ENCODE peak calls at places on chromosomes 3 and 15, in eight cellular contexts. Q is psoas muscle, B is stomach, V is tibial nerve, M is pancreas, X is vagina, O is right lobe of liver, K is suprapubic skin. U is an unnamed sample. For H3K36me3, the result is how much of the 10 kb centered on the place peaks cover.

GRCh38 chr3:20185364-20185732 is 658 bp downstream of the SGO1 start:
- DNase-seq in Q (no peak), B (no peak), V (no peak), M (no peak), X (no peak), O (no peak), K (no peak), U (no peak)

GRCh38 chr15:28125673-28126651 is 26.8 kb upstream of the OCA2 start:
- DNase-seq in Q (no peak), B (no peak), V (no peak), M (no peak), X (no peak), O (no peak), K (no peak), U (no peak)

GRCh38 chr3:184448321-184449160 is 68.7 kb downstream of the CHRD start:
- DNase-seq in Q (no peak), B (peak), V (no peak), M (no peak), X (no peak), O (no peak), K (peak), U (no peak)

GRCh38 chr3:21524113-21524512 is 226.9 kb downstream of the ZNF385D start:
- DNase-seq in Q (no peak), B (no peak), V (no peak), M (no peak), X (no peak), O (no peak), K (no peak), U (no peak)

GRCh38 chr3:46271209-46271608 is 28.9 kb downstream of the CCR3 start:
- DNase-seq in Q (no peak), B (no peak), V (no peak), M (no peak), X (no peak), O (no peak), K (no peak), U (peak)

GRCh38 chr3:171000281-171000680 is 26.2 kb downstream of the SLC2A2 start:
- DNase-seq in Q (no peak), B (no peak), V (no peak), M (no peak), X (no peak), O (no peak), K (no peak), U (no peak)

GRCh38 chr15:58369261-58369699 is 62.5 kb upstream of the LIPC start:
- DNase-seq in Q (no peak), B (no peak), V (no peak), M (no peak), X (peak), O (no peak), K (no peak), U (peak)

GRCh38 chr15:29438714-29439076 is 169.1 kb upstream of the NSMCE3 start:
- DNase-seq in Q (no peak), B (no peak), V (no peak), M (no peak), X (no peak), O (no peak), K (no peak), U (no peak)

GRCh38 chr15:25181290-25182097 is 226.7 kb downstream of the SNRPN start:
- DNase-seq in Q (peak), B (peak), V (no peak), M (peak), X (peak), O (peak), K (peak), U (no peak)

GRCh38 chr15:57085267-57085666 is 166.8 kb downstream of the TCF12 start:
- DNase-seq in Q (no peak), B (no peak), V (no peak), M (no peak), X (no peak), O (no peak), K (no peak), U (no peak)

GRCh38 chr3:114128231-114128630 is 50.6 kb downstream of the DRD3 start:
- DNase-seq in Q (no peak), B (no peak), V (no peak), M (no peak), X (no peak), O (no peak), K (no peak), U (no peak)

GRCh38 chr3:73687081-73688004 is 62.6 kb upstream of the PDZRN3 start:
- DNase-seq in Q (no peak), B (no peak), V (no peak), M (no peak), X (no peak), O (no peak), K (no peak), U (no peak)

DNA sequence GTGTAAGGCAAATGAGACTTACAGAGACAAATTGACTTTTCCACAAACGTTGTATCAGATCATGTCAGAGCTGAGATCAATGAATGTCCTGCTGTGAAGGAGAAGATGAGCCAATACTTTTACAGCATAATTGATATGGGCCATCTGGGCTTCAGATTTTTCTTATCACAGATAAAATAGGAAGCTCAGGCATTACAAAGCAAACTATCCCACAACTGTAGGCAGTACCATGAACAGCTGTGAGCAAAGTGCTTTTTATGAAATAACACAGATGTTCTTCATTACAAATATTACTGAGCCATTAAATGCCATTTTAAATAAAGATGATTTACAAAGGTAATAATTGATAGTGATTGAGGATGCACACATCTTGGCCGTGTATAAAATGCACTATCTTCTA is 852.3 kb downstream of the OTOL1 start:
- DNase-seq in Q (no peak), B (no peak), V (no peak), M (no peak), X (no peak), O (no peak), K (no peak), U (no peak)
- H3K36me3 ChIP-seq in Q (under half), B (under half), V (under half), M (under half), X (under half), O (under half), K (under half), U (under half)

DNA sequence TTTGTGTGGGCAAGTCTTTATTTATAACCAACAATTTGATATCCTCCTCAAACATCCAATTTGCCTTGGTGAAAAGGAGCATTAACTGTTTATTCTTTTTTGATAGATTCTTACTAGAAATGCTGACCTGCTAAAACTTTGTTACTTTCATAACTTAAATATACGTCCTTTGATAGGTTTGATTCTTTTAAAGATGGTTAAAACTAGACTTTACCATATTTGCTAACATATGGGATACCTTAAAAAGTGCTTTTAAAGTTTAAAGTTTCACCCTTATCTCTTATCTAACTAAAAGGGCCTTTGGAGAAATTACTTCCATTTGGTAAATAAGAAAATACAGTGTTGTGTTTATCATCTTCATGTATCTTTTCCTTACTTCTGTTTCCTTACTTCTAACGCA is 266.6 kb upstream of the UBE2E1 start:
- DNase-seq in Q (no peak), B (no peak), V (no peak), M (no peak), X (no peak), O (no peak), K (no peak), U (no peak)
- H3K36me3 ChIP-seq in Q (under half), B (under half), V (under half), M (under half), X (under half), O (under half), K (under half), U (under half)

GRCh38 chr3:157154563-157155333 is 5.2 kb downstream of the CCNL1 start:
- DNase-seq in Q (no peak), B (no peak), V (no peak), M (no peak), X (no peak), O (no peak), K (no peak), U (no peak)

GRCh38 chr3:157151627-157152026 is 8.3 kb downstream of the CCNL1 start:
- DNase-seq in Q (no peak), B (no peak), V (no peak), M (no peak), X (no peak), O (no peak), K (no peak), U (no peak)

GRCh38 chr3:157151151-157151550 is 8.8 kb downstream of the CCNL1 start:
- DNase-seq in Q (no peak), B (no peak), V (no peak), M (no peak), X (no peak), O (no peak), K (no peak), U (no peak)

GRCh38 chr3:157152930-157153329 is 7.0 kb downstream of the CCNL1 start:
- DNase-seq in Q (no peak), B (no peak), V (no peak), M (no peak), X (no peak), O (no peak), K (no peak), U (no peak)

GRCh38 chr3:157152438-157152837 is 7.5 kb downstream of the CCNL1 start:
- DNase-seq in Q (no peak), B (no peak), V (no peak), M (no peak), X (no peak), O (no peak), K (no peak), U (no peak)
- H3K36me3 ChIP-seq in Q (under half), B (half or more), V (under half), M (half or more), X (under half), O (half or more), K (half or more), U (half or more)

DNA sequence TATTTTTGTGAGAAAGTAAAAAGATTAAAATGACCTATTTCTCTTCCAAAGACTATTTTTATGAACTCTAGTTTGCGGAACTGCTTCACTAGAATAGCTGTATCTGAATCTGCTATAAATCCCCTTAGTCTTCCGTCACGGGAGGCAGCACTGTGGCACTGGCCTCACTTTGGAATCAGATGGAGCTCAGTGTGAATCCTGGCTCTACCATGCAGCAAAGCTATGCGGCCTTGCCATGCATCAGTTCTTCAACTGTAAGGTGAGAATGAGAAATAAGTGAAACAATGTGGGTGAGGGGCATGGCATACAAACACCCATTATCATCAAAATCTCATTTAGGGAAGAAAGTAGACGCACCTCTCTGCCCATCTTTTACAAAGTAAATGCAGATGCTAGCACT is 27.5 kb upstream of the CSPG5 start:
- DNase-seq in Q (no peak), B (no peak), V (no peak), M (no peak), X (no peak), O (no peak), K (no peak), U (no peak)
- H3K36me3 ChIP-seq in Q (under half), B (under half), V (under half), M (under half), X (under half), O (under half), K (half or more), U (under half)

DNA sequence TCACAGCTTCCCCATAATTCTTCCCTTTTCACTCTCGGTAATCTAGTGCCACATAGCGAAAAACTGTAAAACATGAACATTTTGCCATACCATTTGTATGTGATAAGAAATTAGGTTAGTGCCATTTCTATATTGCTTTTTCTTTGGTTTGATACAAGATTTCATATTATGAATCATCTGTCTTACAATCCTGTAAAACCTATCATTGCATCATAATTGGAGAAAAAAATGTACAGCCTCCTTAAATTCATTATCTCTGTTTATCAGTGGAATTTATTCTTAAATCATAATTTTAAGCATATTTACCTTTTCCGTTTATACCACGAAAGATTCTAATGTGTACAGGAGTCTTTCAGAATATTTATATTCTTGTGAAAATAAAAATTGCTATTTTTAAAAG is 23.8 kb downstream of the SEC62 start:
- DNase-seq in Q (no peak), B (no peak), V (no peak), M (no peak), X (no peak), O (no peak), K (no peak), U (no peak)
- H3K36me3 ChIP-seq in Q (under half), B (under half), V (under half), M (under half), X (under half), O (half or more), K (half or more), U (under half)

DNA sequence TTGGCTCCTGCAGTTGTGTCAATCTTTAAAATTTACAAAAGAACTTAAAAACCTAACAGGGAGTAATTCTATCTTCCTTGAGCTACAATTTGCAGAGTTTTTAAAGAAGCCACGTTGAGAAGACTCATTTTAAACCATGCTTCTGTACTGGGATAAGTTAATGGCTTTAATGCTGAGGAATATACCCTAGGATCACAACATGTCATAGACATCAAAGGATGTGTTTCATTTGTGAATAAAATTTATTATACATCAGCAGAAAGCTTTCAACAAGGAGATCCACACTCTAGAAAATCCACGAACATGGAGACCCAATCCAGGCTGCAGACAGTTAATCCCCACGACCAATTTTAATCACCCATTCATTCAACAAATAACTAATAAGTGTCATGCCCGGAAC is 297.2 kb downstream of the MAGI1 start:
- DNase-seq in Q (no peak), B (no peak), V (no peak), M (no peak), X (no peak), O (no peak), K (no peak), U (no peak)
- H3K36me3 ChIP-seq in Q (under half), B (under half), V (under half), M (under half), X (under half), O (under half), K (under half), U (under half)

U was measured in thyroid gland.